ENCODE peak calls at places on chromosome X, in six cellular contexts. K is HepG2, H is GM12891, X is K562, O is GM12878, R is H1. A is an unnamed sample.

GRCh38 chrX:144896323-144896722 is 351.0 kb upstream of the SPANXN1 start:
- DNase-seq in R (no peak), H (no peak), O (no peak), X (peak), K (no peak), A (no peak)

GRCh38 chrX:9340619-9341304 is 124.1 kb upstream of the TBL1X start:
- DNase-seq in K (no peak), H (no peak), X (no peak), O (peak), R (no peak), A (no peak)

GRCh38 chrX:72360326-72360725 is 54.6 kb upstream of the CITED1 start:
- DNase-seq in H (no peak), O (no peak), R (no peak), K (no peak), X (no peak), A (no peak)

GRCh38 chrX:97968376-97969104 is 1084.8 kb downstream of the RPA4 start:
- DNase-seq in R (no peak), X (no peak), K (no peak), H (no peak), O (no peak), A (no peak)

GRCh38 chrX:12814434-12814833 is 23.2 kb downstream of the PRPS2 start:
- DNase-seq in X (peak), H (no peak), R (peak), K (peak), O (peak), A (peak)

GRCh38 chrX:148722966-148723365 is 222.5 kb downstream of the AFF2 start:
- DNase-seq in X (no peak), H (no peak), O (no peak), K (no peak), R (no peak), A (no peak)

GRCh38 chrX:81120936-81121351 is 80.8 kb downstream of the HMGN5 start:
- DNase-seq in O (peak), K (peak), H (no peak), X (peak), R (peak), A (no peak)

GRCh38 chrX:78388663-78389062 is 61.3 kb upstream of the CYSLTR1 start:
- DNase-seq in O (no peak), K (no peak), R (no peak), H (no peak), X (no peak), A (no peak)

GRCh38 chrX:150236304-150236703 is 126.8 kb upstream of the MAMLD1 start:
- DNase-seq in O (no peak), H (no peak), R (peak), X (no peak), K (no peak), A (no peak)

DNA sequence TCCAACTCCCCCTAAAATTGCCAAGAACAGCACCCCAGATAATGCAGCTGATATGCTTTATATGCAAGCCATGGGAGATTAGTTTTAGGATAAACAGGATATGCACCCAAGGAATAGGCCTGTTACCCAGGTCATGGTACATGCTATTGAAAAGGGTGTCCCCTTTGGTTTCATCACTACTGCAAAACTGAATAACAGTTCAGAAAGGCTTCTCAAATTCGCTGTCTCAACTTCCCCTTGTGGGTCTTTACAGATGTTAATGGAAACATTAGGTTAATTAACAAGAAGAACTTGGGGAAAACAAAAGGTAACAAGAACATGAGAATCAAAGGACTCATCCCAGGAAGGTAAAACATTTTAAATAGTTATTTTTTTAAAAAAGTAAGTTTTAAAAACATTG is 318.7 kb downstream of the PRR32 start:
- DNase-seq in R (no peak), X (no peak), K (no peak), H (no peak), O (no peak), A (no peak)
- TF ChIP-seq TAF1 in R (no peak), X (no peak), K (no peak), H (no peak), O (no peak), A (no peak)

GRCh38 chrX:11758400-11759171 is 549 bp downstream of the MSL3 start:
- DNase-seq in R (peak), O (no peak), X (peak), H (peak), K (peak), A (peak)
- TF ChIP-seq POLR2A in R (no peak), O (no peak), X (peak), H (no peak), K (no peak), A (peak)

DNA sequence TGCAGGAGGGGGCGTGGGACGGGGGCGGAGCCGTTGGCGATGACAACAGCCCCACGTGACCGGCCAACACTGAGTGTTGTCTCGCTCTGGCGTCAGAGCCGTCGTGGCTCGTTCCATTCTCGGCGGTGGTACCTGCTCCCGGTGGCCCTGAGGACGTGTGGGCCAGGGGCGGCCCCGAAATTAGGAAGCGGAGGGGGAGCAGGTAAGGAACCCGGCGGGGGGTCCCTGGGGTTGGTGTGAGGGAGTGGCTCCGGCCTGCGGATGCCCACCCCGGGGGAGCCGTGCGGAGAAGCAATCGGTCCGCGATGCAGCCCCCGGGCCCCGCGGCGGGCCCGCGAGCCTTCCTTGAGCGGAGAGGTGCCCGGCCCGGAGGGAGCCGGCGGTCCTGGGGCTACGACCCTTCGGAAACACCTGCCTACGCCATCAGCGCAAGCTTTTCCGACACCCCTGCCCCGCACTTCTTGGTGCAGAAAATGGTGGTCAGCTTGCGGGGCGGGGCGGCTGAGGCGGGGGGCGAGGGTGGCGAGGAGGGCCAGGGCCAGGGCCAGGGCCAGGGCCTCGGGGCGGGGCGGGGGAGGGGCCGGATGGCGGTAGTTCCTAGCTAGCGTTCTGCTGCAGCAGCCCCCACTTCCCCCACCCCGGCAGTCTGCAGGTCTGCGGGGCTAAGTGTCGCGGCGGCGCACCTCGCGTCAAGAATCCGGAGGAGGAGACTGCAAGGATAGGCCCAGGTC is at the start of gene BEX4:
- DNase-seq in O (no peak), R (peak), X (peak), K (no peak), H (peak), A (peak)
- TF ChIP-seq POLR2AphosphoS5 in O (peak), R (peak), X (peak), K (no peak), H (peak), A (no peak)

GRCh38 chrX:23612846-23613245 is 54.4 kb upstream of the PRDX4 start:
- DNase-seq in R (no peak), O (no peak), X (no peak), H (no peak), K (no peak), A (no peak)
- TF ChIP-seq TAF1 in R (no peak), O (no peak), X (no peak), H (no peak), K (no peak), A (no peak)

GRCh38 chrX:44544036-44544435 is 1.4 kb upstream of the FUNDC1 start:
- DNase-seq in R (no peak), K (no peak), O (no peak), H (no peak), X (no peak), A (no peak)

GRCh38 chrX:44542567-44543325 is at the start of gene FUNDC1:
- DNase-seq in R (peak), O (peak), X (peak), H (peak), K (peak), A (peak)
- TF ChIP-seq POLR2A in R (peak), O (peak), X (peak), H (peak), K (peak), A (peak)

GRCh38 chrX:107924136-107924746 is 57.9 kb downstream of the TEX13B start:
- DNase-seq in O (no peak), H (no peak), K (no peak), X (no peak), R (no peak), A (no peak)
- TF ChIP-seq POLR2AphosphoS5 in O (no peak), H (no peak), K (no peak), X (no peak), R (no peak), A (no peak)

DNA sequence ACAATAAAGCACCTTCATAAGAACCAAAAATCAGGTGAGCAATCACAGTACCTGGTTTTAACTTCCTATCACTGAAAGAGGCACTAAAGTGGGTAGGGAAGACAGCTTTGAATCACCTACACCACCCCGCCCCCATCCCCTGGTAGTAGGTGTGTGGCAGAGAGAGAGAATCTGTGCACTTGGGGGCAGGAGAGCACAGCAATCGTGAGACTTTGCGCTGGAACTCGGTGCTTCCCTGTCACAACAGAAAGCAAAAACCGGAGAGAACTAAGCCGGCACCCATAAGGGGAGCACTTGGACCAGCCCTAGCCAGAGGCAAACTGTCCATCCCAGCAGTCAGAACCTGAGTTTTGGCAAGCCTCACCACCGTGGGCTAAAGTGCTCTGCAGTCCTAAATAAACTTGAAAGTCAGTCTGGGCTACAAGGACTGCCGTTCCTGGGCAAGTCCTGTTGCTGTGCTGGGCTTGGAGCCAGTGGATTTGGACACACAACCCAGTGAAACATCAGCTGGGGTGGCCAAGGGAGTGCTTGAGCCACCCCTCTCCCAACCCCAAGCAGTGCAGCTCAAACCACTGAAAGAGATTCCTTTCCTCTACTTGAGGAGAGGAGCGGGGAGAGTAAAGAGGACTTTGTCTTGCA is 32.1 kb downstream of the NDUFB11 start:
- DNase-seq in H (no peak), O (no peak), R (no peak), X (no peak), K (peak), A (no peak)
- TF ChIP-seq TAF1 in H (no peak), O (no peak), R (no peak), X (no peak), K (no peak), A (no peak)

A was measured in GM12892.